ENCODE peak calls at places on chromosomes 3 and 15, in eight cellular contexts. K is iPS DF 6.9, W is hepatocyte, U is psoas muscle, I is astrocyte, J is spleen, P is body of pancreas, E is WERI-Rb-1. C is an unnamed sample.
A peak's percentile ranks its signal among the peaks of the same experiment; 100 is the strongest.

GRCh38 chr3:58167431-58168351 is 43.1 kb downstream of the DNASE1L3 start:
- DNase-seq in K (no peak), W (peak; percentile 67), U (peak; percentile 53), I (no peak), J (no peak), P (peak; percentile 68), E (peak; percentile 66), C (peak; percentile 57)

GRCh38 chr3:15345051-15345607 is 12.7 kb upstream of the SH3BP5 start:
- DNase-seq in K (no peak), W (no peak), U (no peak), I (no peak), J (no peak), P (peak; percentile 34), E (peak; percentile 90), C (no peak)

GRCh38 chr3:52516509-52517195 is 17.0 kb downstream of the NT5DC2 start:
- DNase-seq in K (no peak), W (no peak), U (no peak), I (no peak), J (no peak), P (no peak), E (no peak), C (no peak)

GRCh38 chr3:177421176-177421782 is 224.0 kb upstream of the TBL1XR1 start:
- DNase-seq in K (no peak), W (peak; percentile 32), U (no peak), I (no peak), J (no peak), P (no peak), E (no peak), C (no peak)

GRCh38 chr3:134871818-134872217 is 76.8 kb downstream of the EPHB1 start:
- DNase-seq in K (no peak), W (no peak), U (no peak), I (no peak), J (peak; percentile 4), P (no peak), E (no peak), C (no peak)

GRCh38 chr3:126538316-126538715 is 14.4 kb downstream of the CHST13 start:
- DNase-seq in K (no peak), W (no peak), U (no peak), I (no peak), J (peak; percentile 67), P (no peak), E (no peak), C (no peak)

GRCh38 chr15:66136948-66137347 is 116.6 kb downstream of the MEGF11 start:
- DNase-seq in K (no peak), W (no peak), U (no peak), I (no peak), J (no peak), P (no peak), E (no peak), C (no peak)

GRCh38 chr3:98440283-98440682 is 22.7 kb upstream of the OR5K1 start:
- DNase-seq in K (no peak), W (no peak), U (no peak), I (no peak), J (no peak), P (no peak), E (no peak), C (no peak)

GRCh38 chr3:23807161-23808015 is 1.6 kb downstream of the UBE2E1 start:
- DNase-seq in K (no peak), W (peak; percentile 8), U (no peak), I (peak; percentile 19), J (no peak), P (no peak), E (no peak), C (no peak)

GRCh38 chr3:73073091-73073707 is 11.7 kb downstream of the EBLN2 start:
- DNase-seq in K (no peak), W (no peak), U (no peak), I (no peak), J (no peak), P (no peak), E (peak; percentile 70), C (no peak)

GRCh38 chr3:45583021-45583851 is 11.3 kb upstream of the LIMD1 start:
- DNase-seq in K (no peak), W (no peak), U (peak; percentile 51), I (peak; percentile 21), J (no peak), P (peak; percentile 61), E (peak; percentile 26), C (no peak)

GRCh38 chr3:12224181-12225147 is 64.4 kb upstream of the PPARG start:
- DNase-seq in K (no peak), W (peak; percentile 85), U (no peak), I (peak; percentile 93), J (no peak), P (no peak), E (no peak), C (no peak)

GRCh38 chr15:80526556-80527340 is 122.6 kb downstream of the ARNT2 start:
- DNase-seq in K (no peak), W (no peak), U (no peak), I (peak; percentile 97), J (no peak), P (no peak), E (no peak), C (no peak)

GRCh38 chr3:12041476-12041875 is 37.3 kb downstream of the SYN2 start:
- DNase-seq in K (no peak), W (no peak), U (no peak), I (no peak), J (no peak), P (no peak), E (no peak), C (no peak)

GRCh38 chr15:39133201-39133600 is 447.7 kb upstream of the THBS1 start:
- DNase-seq in K (no peak), W (peak; percentile 30), U (no peak), I (peak; percentile 85), J (no peak), P (no peak), E (no peak), C (no peak)

GRCh38 chr3:5012398-5012797 is 33.2 kb downstream of the BHLHE40 start:
- DNase-seq in K (no peak), W (no peak), U (no peak), I (no peak), J (peak; percentile 68), P (peak; percentile 25), E (no peak), C (no peak)

GRCh38 chr3:140334105-140334504 is 343.8 kb upstream of the TRIM42 start:
- DNase-seq in K (no peak), W (no peak), U (no peak), I (no peak), J (no peak), P (no peak), E (no peak), C (no peak)
- H3K27ac ChIP-seq in K (no peak overlapping the region), W (no peak overlapping the region), U (no peak overlapping the region), I (no peak overlapping the region), J (no peak overlapping the region), P (no peak overlapping the region), E (no peak overlapping the region), C (no peak overlapping the region)

GRCh38 chr3:55619186-55619808 is 132.2 kb upstream of the WNT5A start:
- DNase-seq in K (no peak), W (no peak), U (no peak), I (no peak), J (no peak), P (no peak), E (no peak), C (no peak)

GRCh38 chr3:55616803-55617202 is 129.7 kb upstream of the WNT5A start:
- DNase-seq in K (no peak), W (no peak), U (no peak), I (no peak), J (no peak), P (no peak), E (no peak), C (no peak)

GRCh38 chr3:55617385-55617784 is 130.3 kb upstream of the WNT5A start:
- DNase-seq in K (no peak), W (no peak), U (no peak), I (no peak), J (no peak), P (no peak), E (no peak), C (no peak)

GRCh38 chr3:55615694-55616310 is 128.7 kb upstream of the WNT5A start:
- DNase-seq in K (no peak), W (no peak), U (no peak), I (no peak), J (no peak), P (peak; percentile 37), E (no peak), C (no peak)

DNA sequence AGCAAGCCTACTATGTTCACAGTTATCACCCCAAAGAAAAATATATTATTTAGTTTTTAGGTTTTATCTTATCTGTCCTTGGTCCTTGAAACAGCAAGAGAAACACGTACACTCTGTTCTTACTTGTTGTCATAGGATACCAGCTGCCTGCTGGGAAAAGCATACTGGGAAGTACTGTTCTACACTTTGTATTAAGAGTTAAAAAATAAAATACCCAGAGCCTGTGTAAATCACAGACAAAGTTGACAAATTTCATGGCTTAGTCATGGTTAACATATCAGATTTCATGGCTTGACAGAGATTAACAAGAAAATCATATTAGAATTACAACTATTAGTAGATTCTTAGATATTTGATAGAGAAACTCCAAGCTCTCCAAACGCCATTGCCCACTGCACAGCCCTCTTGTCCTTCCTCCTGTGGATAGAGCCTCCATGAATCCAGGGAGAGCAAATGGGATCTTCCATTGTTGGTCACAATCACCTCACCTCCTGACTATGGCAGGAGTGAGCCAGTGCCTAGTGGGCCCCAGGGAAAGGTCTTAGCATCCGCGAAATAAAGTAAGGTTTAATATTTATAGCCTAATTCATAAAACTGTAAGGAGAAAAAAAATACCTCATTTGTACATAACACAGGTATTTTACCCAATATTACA is 128.1 kb upstream of the WNT5A start:
- DNase-seq in K (no peak), W (no peak), U (no peak), I (no peak), J (no peak), P (no peak), E (no peak), C (no peak)
- H3K4me3 ChIP-seq in K (no peak overlapping the region), W (no peak overlapping the region), U (no peak overlapping the region), I (no peak overlapping the region), J (no peak overlapping the region), P (no peak overlapping the region), E (no peak overlapping the region), C (no peak overlapping the region)

DNA sequence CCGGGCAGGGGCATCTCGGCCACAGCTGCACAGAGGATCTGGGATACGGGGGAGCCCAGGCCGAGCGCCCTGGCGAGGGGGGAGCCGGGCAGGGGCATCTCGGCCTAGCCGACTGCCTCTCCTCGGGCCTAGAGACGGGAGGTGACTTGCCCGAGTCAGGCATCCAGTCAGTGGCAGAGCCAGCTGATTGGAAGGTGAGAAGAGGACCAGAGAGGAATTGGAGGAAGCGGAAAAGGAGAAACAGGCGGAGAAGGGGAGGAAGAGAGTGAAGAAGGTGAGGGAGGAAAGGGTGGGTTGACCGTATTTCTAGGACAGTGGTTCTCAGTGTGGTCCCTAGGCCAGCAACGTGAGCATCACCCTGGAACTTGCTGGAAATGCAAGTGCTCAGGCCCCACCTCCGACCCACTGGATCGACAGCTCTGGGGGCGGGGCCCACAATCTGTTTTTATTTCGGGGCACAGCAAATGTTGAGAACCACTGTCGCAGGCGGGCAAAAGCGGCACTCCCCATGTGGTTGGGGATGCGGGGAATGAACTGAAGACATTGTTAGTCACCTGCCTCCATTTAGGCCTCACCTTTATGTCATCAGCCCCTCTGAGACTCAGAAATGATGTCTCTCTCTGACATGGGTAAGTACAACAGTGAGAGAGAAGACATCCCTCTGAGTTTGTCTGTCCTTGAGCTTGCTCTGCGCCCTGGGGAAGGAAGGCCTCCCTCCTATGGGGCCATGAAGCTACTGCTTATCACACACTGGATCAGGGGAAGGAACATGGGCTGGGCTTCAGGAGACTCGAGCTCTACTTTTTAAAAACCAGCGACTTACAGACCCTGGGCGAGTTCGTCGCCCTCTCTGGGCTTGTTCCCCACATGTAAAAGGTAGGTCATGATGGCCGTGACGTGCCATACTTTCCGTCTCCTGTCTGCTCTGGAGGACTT is 1.0 kb upstream of the MELTF start:
- DNase-seq in K (no peak), W (no peak), U (no peak), I (no peak), J (no peak), P (no peak), E (no peak), C (no peak)
- H3K27ac ChIP-seq in K (no peak overlapping the region), W (peak overlapping the region; percentile 90), U (no peak overlapping the region), I (peak overlapping the region; percentile 70), J (no peak overlapping the region), P (no peak overlapping the region), E (no peak overlapping the region), C (no peak overlapping the region)

GRCh38 chr3:129014793-129015345 is 13.8 kb downstream of the EFCC1 start:
- DNase-seq in K (no peak), W (no peak), U (no peak), I (no peak), J (peak; percentile 74), P (no peak), E (no peak), C (no peak)
- H3K4me3 ChIP-seq in K (no peak overlapping the region), W (no peak overlapping the region), U (no peak overlapping the region), I (no peak overlapping the region), J (no peak overlapping the region), P (no peak overlapping the region), E (no peak overlapping the region), C (no peak overlapping the region)